ENCODE peak calls at places on chromosomes 16 and 17, in ten cellular contexts. G, S, M, U, J, O, E, Q, L and P are unnamed samples.

GRCh38 chr16:4111748-4112696 is 4.2 kb downstream of the ADCY9 start:
- DNase-seq in U (no peak), E (peak), Q (no peak), O (no peak), G (no peak), J (no peak), M (no peak), L (no peak), S (no peak), P (no peak)

GRCh38 chr16:28051486-28051885 is 12.0 kb downstream of the GSG1L start:
- DNase-seq in M (no peak), L (no peak), U (no peak), G (no peak), O (no peak), S (no peak), E (no peak), J (no peak), Q (no peak), P (no peak)

GRCh38 chr17:6070280-6070894 is at the start of gene WSCD1:
- DNase-seq in E (no peak), S (no peak), L (no peak), G (peak), J (no peak), U (peak), Q (no peak), M (peak), O (peak), P (no peak)

GRCh38 chr16:3327514-3327913 is 22.2 kb downstream of the ZNF75A start:
- DNase-seq in J (no peak), L (no peak), U (no peak), S (no peak), Q (no peak), M (no peak), E (no peak), O (no peak), G (no peak), P (no peak)

GRCh38 chr16:47732806-47733150 is 271.6 kb downstream of the PHKB start:
- DNase-seq in O (no peak), M (no peak), J (peak), G (no peak), Q (no peak), L (no peak), S (no peak), U (no peak), E (peak), P (no peak)

GRCh38 chr17:69047368-69048263 is 13.1 kb downstream of the ABCA9 start:
- DNase-seq in S (no peak), E (peak), Q (no peak), M (no peak), J (peak), G (peak), O (peak), L (peak), U (no peak), P (peak)

GRCh38 chr17:59366773-59367656 is 35.6 kb downstream of the YPEL2 start:
- DNase-seq in J (peak), U (no peak), S (no peak), L (peak), G (peak), O (no peak), Q (peak), M (no peak), E (peak), P (peak)

GRCh38 chr17:66829883-66830282 is 5.0 kb upstream of the CACNG5 start:
- DNase-seq in O (no peak), J (no peak), E (no peak), U (no peak), Q (no peak), S (no peak), G (no peak), L (peak), M (no peak), P (no peak)

GRCh38 chr16:11094075-11094593 is 149.8 kb downstream of the CLEC16A start:
- DNase-seq in E (no peak), G (no peak), S (no peak), J (peak), M (no peak), O (no peak), Q (no peak), U (no peak), L (no peak), P (no peak)

GRCh38 chr17:64328875-64329405 is 61.7 kb downstream of the PECAM1 start:
- DNase-seq in M (no peak), O (no peak), Q (no peak), S (no peak), L (no peak), E (no peak), J (no peak), U (no peak), G (no peak), P (no peak)

GRCh38 chr17:58756246-58757161 is 850 bp downstream of the PPM1E start:
- DNase-seq in U (peak), O (no peak), J (peak), L (no peak), S (no peak), Q (peak), E (no peak), G (no peak), M (peak), P (no peak)

GRCh38 chr16:56356276-56357241 is 68.8 kb downstream of the AMFR start:
- DNase-seq in U (peak), G (peak), Q (peak), O (peak), E (peak), S (peak), J (peak), M (peak), L (peak), P (peak)

GRCh38 chr17:30969989-30970680 is 704 bp upstream of the RNF135 start:
- DNase-seq in S (no peak), O (no peak), G (no peak), U (no peak), E (peak), J (peak), Q (no peak), M (peak), L (no peak), P (peak)

GRCh38 chr17:7307686-7308624 is 527 bp downstream of the EIF5A start:
- DNase-seq in M (peak), S (no peak), G (peak), O (peak), U (peak), Q (peak), J (no peak), L (no peak), E (peak), P (no peak)

GRCh38 chr16:22938647-22939046 is 124.7 kb downstream of the HS3ST2 start:
- DNase-seq in Q (no peak), L (no peak), J (peak), M (no peak), O (no peak), S (no peak), G (no peak), E (no peak), U (no peak), P (no peak)

GRCh38 chr17:13003454-13003851 is 14.4 kb downstream of the ELAC2 start:
- DNase-seq in O (no peak), E (no peak), Q (no peak), S (no peak), U (no peak), J (no peak), G (no peak), M (no peak), L (no peak), P (peak)

GRCh38 chr17:61394630-61395408 is 4.8 kb upstream of the TBX2 start:
- DNase-seq in U (no peak), O (no peak), L (no peak), J (no peak), G (no peak), S (no peak), M (no peak), E (no peak), Q (peak), P (peak)

GRCh38 chr17:55549140-55549539 is 37.9 kb upstream of the SMIM36 start:
- DNase-seq in U (no peak), E (no peak), S (no peak), G (no peak), L (no peak), J (no peak), Q (peak), O (no peak), M (peak), P (no peak)

GRCh38 chr17:15257316-15257925 is 7.7 kb downstream of the PMP22 start:
- DNase-seq in G (peak), J (peak), L (peak), E (peak), M (peak), Q (peak), O (peak), S (peak), U (peak), P (peak)

GRCh38 chr16:57594531-57595031 is 33.8 kb upstream of the ADGRG1 start:
- DNase-seq in O (no peak), J (no peak), S (no peak), G (no peak), L (no peak), U (no peak), M (no peak), E (no peak), Q (no peak), P (peak)

GRCh38 chr16:75534560-75535205 is 1.2 kb downstream of the CHST5 start:
- DNase-seq in U (no peak), E (no peak), G (no peak), S (no peak), Q (no peak), L (peak), O (no peak), J (no peak), M (no peak), P (peak)

GRCh38 chr17:21419299-21420239 is 43.4 kb downstream of the KCNJ12 start:
- DNase-seq in S (peak), G (no peak), U (no peak), O (no peak), Q (no peak), L (peak), M (no peak), J (no peak), E (no peak), P (no peak)

GRCh38 chr16:72189865-72190371 is 18.0 kb upstream of the PMFBP1 start:
- DNase-seq in M (no peak), Q (peak), J (peak), G (no peak), O (no peak), L (no peak), U (no peak), E (peak), S (no peak), P (peak)

GRCh38 chr17:49471089-49471683 is 23.9 kb upstream of the NGFR start:
- DNase-seq in M (no peak), J (no peak), Q (no peak), S (no peak), O (peak), L (no peak), G (peak), E (no peak), U (peak), P (no peak)

GRCh38 chr16:27639588-27640276 is 89.8 kb downstream of the KATNIP start:
- DNase-seq in G (no peak), S (no peak), M (peak), U (peak), Q (peak), O (no peak), E (peak), L (no peak), J (peak), P (no peak)

GRCh38 chr16:83402160-83402794 is 405.5 kb upstream of the HSBP1 start:
- DNase-seq in S (no peak), M (no peak), Q (no peak), U (no peak), L (no peak), E (peak), O (no peak), J (peak), G (no peak), P (no peak)
- TF ChIP-seq CTCF in S (no peak), M (no peak), Q (no peak), U (peak), L (peak), E (peak), O (no peak), J (peak), G (no peak), P (no peak)

GRCh38 chr17:29595107-29595942 is 2.4 kb downstream of the ANKRD13B start:
- DNase-seq in U (no peak), L (no peak), E (no peak), J (no peak), G (peak), Q (no peak), O (no peak), S (no peak), M (no peak), P (no peak)

GRCh38 chr17:29591737-29592624 is 951 bp upstream of the ANKRD13B start:
- DNase-seq in U (peak), M (peak), Q (peak), L (peak), J (no peak), O (peak), G (peak), S (peak), E (peak), P (peak)

GRCh38 chr17:29592850-29593545 is at the start of gene ANKRD13B:
- DNase-seq in S (no peak), G (peak), J (no peak), L (no peak), Q (peak), O (peak), M (peak), U (peak), E (no peak), P (peak)

GRCh38 chr17:29594441-29595090 is 1.6 kb downstream of the ANKRD13B start:
- DNase-seq in O (no peak), G (peak), L (no peak), Q (no peak), J (no peak), E (no peak), M (no peak), S (no peak), U (no peak), P (no peak)

DNA sequence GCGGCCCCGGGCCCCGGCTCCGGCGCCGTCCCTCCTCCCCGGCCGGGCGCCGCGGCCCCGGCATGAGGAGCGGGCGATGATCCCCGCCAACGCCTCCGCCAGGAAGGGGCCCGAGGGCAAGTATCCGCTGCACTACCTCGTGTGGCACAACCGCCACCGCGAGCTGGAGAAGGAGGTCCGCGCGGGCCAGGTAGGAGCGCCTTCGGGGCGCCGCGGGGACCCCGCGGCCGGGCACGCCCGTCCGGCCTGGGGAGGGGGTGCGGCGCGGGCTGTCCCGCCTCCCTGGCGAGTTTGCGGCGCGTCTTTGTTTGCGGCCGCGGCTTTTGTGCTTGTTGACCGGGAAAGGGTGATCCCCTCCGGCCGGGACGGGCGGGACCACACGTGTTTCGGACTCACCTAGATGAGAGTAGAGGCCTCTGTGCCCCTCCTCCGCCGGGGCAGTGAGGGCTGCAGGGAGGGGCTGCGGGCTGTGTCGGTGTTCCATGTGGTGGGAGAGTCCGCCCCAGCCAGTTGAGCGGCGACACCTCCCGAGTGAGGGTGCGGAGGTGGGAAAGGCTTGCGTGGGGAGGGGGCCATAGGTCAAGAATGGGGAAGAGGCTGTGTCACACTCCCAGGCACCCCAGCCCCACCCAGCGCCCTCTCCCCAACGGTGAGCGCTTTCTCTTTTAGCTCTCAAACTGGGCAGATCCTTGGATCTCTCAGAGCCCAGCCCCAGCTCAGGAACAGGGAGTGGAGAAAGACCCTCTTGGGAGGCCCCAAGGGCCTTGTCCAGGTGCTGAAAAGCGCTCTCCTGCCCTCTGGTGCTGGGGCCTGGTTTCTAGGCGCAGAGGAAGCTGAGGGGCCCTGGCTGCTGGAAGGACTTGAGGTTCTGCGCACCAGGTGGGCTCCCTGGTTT is 861 bp downstream of the ANKRD13B start:
- DNase-seq in J (no peak), Q (peak), M (peak), G (peak), L (peak), U (no peak), O (peak), S (no peak), E (no peak), P (no peak)
- TF ChIP-seq CTCF in J (no peak), Q (peak), M (peak), G (peak), L (peak), U (no peak), O (no peak), S (no peak), E (peak), P (no peak)

GRCh38 chr16:732936-733335 is 6.0 kb downstream of the HAGHL start:
- DNase-seq in S (no peak), U (no peak), Q (no peak), G (no peak), E (no peak), L (no peak), M (no peak), J (no peak), O (no peak), P (no peak)
- TF ChIP-seq CTCF in S (no peak), U (no peak), Q (peak), G (no peak), E (no peak), L (no peak), M (no peak), J (no peak), O (no peak), P (no peak)

DNA sequence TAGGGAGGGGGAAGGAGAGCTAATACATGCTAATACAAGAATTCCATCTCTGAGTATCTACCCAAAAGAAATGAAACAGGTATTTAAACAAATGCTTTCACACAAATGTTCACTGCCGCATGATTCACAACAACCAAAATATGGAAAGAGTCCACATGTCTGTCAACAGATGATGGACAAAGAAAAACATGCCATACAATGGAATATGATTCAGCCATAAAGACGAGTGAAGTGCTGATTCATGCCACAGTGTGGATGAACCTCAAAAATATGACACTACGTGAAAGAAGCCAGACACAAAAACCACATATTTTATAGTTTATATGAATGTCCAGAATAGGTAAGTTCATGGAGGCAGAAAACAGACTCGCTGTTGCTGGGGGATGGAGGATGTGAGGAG is 321.4 kb downstream of the FOXL1 start:
- DNase-seq in E (peak), G (no peak), U (no peak), M (no peak), J (peak), S (no peak), L (no peak), Q (no peak), O (no peak), P (no peak)
- TF ChIP-seq CTCF in E (no peak), G (no peak), U (no peak), M (no peak), J (no peak), S (no peak), L (no peak), Q (no peak), O (no peak), P (no peak)

DNA sequence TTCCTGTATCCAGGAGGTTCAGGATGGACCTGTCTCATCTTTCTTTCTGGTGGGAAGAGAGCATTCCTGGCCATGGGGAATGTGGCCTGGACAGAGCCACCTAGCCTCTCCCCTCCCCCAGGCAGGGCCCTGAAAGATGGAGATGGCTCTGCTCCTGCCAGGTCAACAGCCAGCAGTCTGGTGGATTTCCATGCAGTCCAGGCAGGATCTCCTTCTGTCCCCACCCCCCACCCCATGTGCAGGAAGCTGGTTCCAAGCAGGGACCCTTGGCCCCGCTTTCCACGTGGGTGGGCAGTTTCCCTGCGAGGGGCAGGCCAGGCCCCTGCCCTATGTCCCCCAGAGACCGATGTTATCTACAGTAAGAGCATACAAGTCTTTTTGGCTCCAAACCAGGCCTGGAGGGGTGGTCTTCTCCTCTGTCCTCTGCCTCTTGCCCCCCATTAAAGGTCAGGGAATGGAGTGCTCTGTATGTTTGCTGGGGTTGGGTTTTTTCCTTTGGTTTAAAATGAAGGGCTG is 240.5 kb downstream of the SEC14L1 start:
- DNase-seq in G (no peak), U (no peak), Q (no peak), S (no peak), J (no peak), E (no peak), L (no peak), M (no peak), O (no peak), P (no peak)
- TF ChIP-seq CTCF in G (no peak), U (no peak), Q (no peak), S (no peak), J (no peak), E (no peak), L (no peak), M (no peak), O (no peak), P (no peak)

GRCh38 chr17:43784628-43785101 is 4.4 kb downstream of the CFAP97D1 start:
- DNase-seq in U (no peak), O (no peak), S (no peak), M (no peak), E (peak), J (peak), L (no peak), Q (no peak), G (no peak), P (no peak)

GRCh38 chr17:43789482-43789881 is 9.2 kb downstream of the CFAP97D1 start:
- DNase-seq in J (no peak), Q (no peak), S (no peak), L (no peak), O (no peak), M (no peak), E (no peak), U (no peak), G (no peak), P (no peak)

GRCh38 chr17:43791589-43791988 is 11.4 kb downstream of the CFAP97D1 start:
- DNase-seq in S (no peak), Q (no peak), J (peak), M (peak), L (peak), G (no peak), U (no peak), E (peak), O (no peak), P (no peak)

GRCh38 chr17:43787728-43788127 is 7.5 kb downstream of the CFAP97D1 start:
- DNase-seq in M (peak), O (no peak), G (no peak), L (no peak), J (no peak), S (no peak), Q (no peak), U (no peak), E (no peak), P (no peak)

GRCh38 chr17:43790311-43790940 is 10.2 kb downstream of the CFAP97D1 start:
- DNase-seq in M (no peak), O (no peak), L (no peak), G (no peak), Q (no peak), S (no peak), E (no peak), J (no peak), U (no peak), P (no peak)
- TF ChIP-seq CTCF in M (peak), O (no peak), L (no peak), G (no peak), Q (no peak), S (no peak), E (no peak), J (no peak), U (no peak), P (no peak)

DNA sequence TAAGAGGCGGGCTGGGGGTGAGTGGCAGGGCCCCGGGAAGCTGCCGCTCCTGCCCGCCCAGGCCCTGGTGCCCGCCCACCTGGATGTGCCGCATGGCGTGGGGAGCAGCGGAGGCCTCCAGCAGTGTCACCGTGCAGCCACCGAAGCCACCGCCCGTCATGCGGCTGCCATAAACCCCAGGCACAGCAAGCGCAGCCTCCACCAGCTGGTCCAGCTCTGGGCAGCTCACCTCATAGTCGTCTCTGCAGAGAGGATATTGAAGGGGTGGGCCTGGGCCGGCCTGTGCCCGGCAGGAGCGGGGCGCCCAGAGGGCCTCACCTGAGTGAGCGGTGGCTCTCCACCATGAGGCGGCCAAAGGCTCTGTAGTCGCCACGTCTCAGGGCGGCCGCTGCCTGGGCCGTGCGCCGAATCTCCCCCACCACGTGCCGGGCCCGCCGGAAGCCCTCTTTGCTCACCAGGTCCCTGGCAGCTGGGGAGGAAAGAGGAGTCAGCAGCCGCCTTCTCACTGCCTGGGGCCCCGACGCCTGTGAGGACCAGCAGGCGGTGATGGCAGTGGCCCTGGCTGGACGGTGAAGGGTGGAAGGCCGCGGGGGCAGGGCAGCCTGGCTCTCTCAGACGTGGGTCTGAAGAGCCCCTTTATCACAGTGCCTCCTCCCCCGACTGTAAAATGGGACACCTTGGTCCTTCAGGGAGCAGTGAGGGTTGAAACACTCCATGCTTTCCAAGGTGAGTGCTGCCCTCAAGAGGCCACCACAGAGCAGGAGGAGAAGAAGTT is 6.7 kb downstream of the GALK1 start:
- DNase-seq in J (no peak), U (no peak), M (no peak), G (no peak), O (no peak), E (no peak), Q (no peak), S (no peak), L (no peak), P (no peak)
- TF ChIP-seq CTCF in J (no peak), U (no peak), M (peak), G (peak), O (no peak), E (peak), Q (peak), S (no peak), L (peak), P (no peak)